ENCODE peak calls at places on chromosome 16, in eight cellular contexts. F is stimulated activated naive CD8-positive, alpha-beta T cell treated with anti-CD3 and anti-CD28 coated beads, Interleukin-15, Interleukin-2, amounts not matched to agents 100 U/mL and 50 U/mL, for 24 hours; Y is AG10803; X is foreskin fibroblast; N is skeletal muscle cell; Z is cardiac muscle cell; J is activated naive CD8-positive, alpha-beta T cell treated with anti-CD3 and anti-CD28 coated beads, Interleukin-2, amount 50 U/mL, for 24 hours; C is HTR-8/SVneo. S is an unnamed sample.

GRCh38 chr16:3578610-3579551 is 1.7 kb upstream of the NLRC3 start:
- DNase-seq in J (peak; percentile 76), X (no peak), F (peak; percentile 78), Y (no peak), C (peak; percentile 26), Z (no peak), N (no peak), S (no peak)

GRCh38 chr16:48378836-48379235 is 6.4 kb downstream of the SIAH1 start:
- DNase-seq in J (no peak), F (no peak), Y (no peak), X (no peak), C (no peak), Z (no peak), N (no peak), S (no peak)

GRCh38 chr16:24174504-24174903 is 81.6 kb upstream of the CACNG3 start:
- DNase-seq in J (no peak), C (no peak), Z (no peak), N (no peak), F (no peak), X (no peak), Y (no peak), S (no peak)

GRCh38 chr16:11349599-11350276 is 4.5 kb downstream of the RMI2 start:
- DNase-seq in C (no peak), F (no peak), Z (no peak), Y (peak; percentile 86), J (no peak), N (no peak), X (peak; percentile 79), S (no peak)

GRCh38 chr16:52963471-52963870 is 89.2 kb downstream of the CHD9NB start:
- DNase-seq in Y (no peak), F (no peak), X (no peak), J (no peak), C (no peak), N (no peak), Z (no peak), S (no peak)

GRCh38 chr16:59527206-59527997 is 793.3 kb upstream of the GOT2 start:
- DNase-seq in J (no peak), F (no peak), X (no peak), N (no peak), Y (peak; percentile 63), Z (no peak), C (peak; percentile 27), S (no peak)

GRCh38 chr16:14486520-14487303 is 143.3 kb downstream of the PARN start:
- DNase-seq in X (peak; percentile 93), F (no peak), C (peak; percentile 91), Y (peak; percentile 97), N (peak; percentile 84), J (no peak), Z (peak; percentile 75), S (no peak)

GRCh38 chr16:2148714-2149629 is 547 bp downstream of the RAB26 start:
- DNase-seq in X (no peak), F (peak; percentile 61), N (no peak), C (no peak), J (peak; percentile 57), Z (no peak), Y (no peak), S (no peak)

GRCh38 chr16:89281829-89282228 is 64.3 kb downstream of the ZNF778 start:
- DNase-seq in Y (no peak), C (no peak), J (no peak), F (no peak), X (no peak), N (no peak), Z (no peak), S (no peak)

GRCh38 chr16:89481556-89481955 is 8.8 kb downstream of the ANKRD11 start:
- DNase-seq in F (no peak), J (no peak), Z (no peak), C (no peak), N (no peak), X (no peak), Y (no peak), S (no peak)

GRCh38 chr16:66701061-66701460 is 4.5 kb upstream of the CMTM4 start:
- DNase-seq in Y (no peak), N (no peak), C (no peak), J (no peak), X (no peak), F (no peak), Z (no peak), S (no peak)

GRCh38 chr16:30535106-30535776 is 583 bp upstream of the ZNF747 start:
- DNase-seq in C (no peak), X (no peak), N (no peak), Y (no peak), F (no peak), Z (no peak), J (no peak), S (no peak)

GRCh38 chr16:88922826-88923410 is 54.1 kb downstream of the CBFA2T3 start:
- DNase-seq in C (no peak), X (no peak), J (no peak), Y (no peak), Z (no peak), N (no peak), F (no peak), S (no peak)

GRCh38 chr16:16109453-16110110 is 113.7 kb downstream of the ABCC6 start:
- DNase-seq in N (no peak), C (no peak), X (no peak), F (no peak), Y (no peak), Z (no peak), J (no peak), S (no peak)

GRCh38 chr16:57664662-57665025 is 3.5 kb upstream of the ADGRG3 start:
- DNase-seq in N (no peak), Z (no peak), Y (no peak), X (no peak), C (no peak), F (no peak), J (no peak), S (no peak)

GRCh38 chr16:88352261-88353200 is 30.2 kb upstream of the ZNF469 start:
- DNase-seq in X (no peak), C (no peak), F (no peak), J (no peak), N (no peak), Y (peak; percentile 20), Z (no peak), S (no peak)

GRCh38 chr16:30808163-30808562 is 21.2 kb upstream of the ZNF629 start:
- DNase-seq in X (no peak), Z (no peak), F (no peak), N (no peak), C (no peak), J (no peak), Y (no peak), S (no peak)

GRCh38 chr16:72988568-72988967 is 59.4 kb downstream of the ZFHX3 start:
- DNase-seq in Y (no peak), N (no peak), C (no peak), F (no peak), J (no peak), X (no peak), Z (no peak), S (no peak)

GRCh38 chr16:72818286-72818845 is 229.6 kb downstream of the ZFHX3 start:
- DNase-seq in Z (no peak), Y (no peak), X (no peak), F (no peak), C (no peak), J (no peak), N (no peak), S (no peak)

GRCh38 chr16:30028438-30029093 is 2.5 kb downstream of the TLCD3B start:
- DNase-seq in N (no peak), C (no peak), X (no peak), J (no peak), F (peak; percentile 51), Y (no peak), Z (peak; percentile 85), S (peak; percentile 4)

GRCh38 chr16:11824362-11824761 is 27.0 kb downstream of the RSL1D1 start:
- DNase-seq in J (no peak), N (no peak), Z (no peak), F (no peak), Y (peak; percentile 54), C (no peak), X (peak; percentile 18), S (no peak)

GRCh38 chr16:26952411-26952810 is 114.3 kb upstream of the C16orf82 start:
- DNase-seq in Y (no peak), N (no peak), F (no peak), J (no peak), Z (no peak), X (no peak), C (no peak), S (no peak)